ENCODE peak calls at places on chromosomes 4 and X, in ten cellular contexts. One of them, this sample, is unnamed.

GRCh38 chrX:2502668-2503519 is 2.1 kb upstream of the DHRSX start:
- DNase-seq in endodermal cell: no peak
- DNase-seq in kidney: no peak
- DNase-seq in PC-9: peak; percentile 78
- DNase-seq in CD8-positive, alpha-beta memory T cell: no peak
- DNase-seq in adipocyte: peak; percentile 47
- DNase-seq in tibial nerve: no peak
- DNase-seq in aorta: no peak
- DNase-seq in colonic mucosa: peak; percentile 34
- DNase-seq in cardiac muscle cell: peak; percentile 44
- DNase-seq in this sample: no peak

GRCh38 chr4:148514581-148514980 is 72.4 kb upstream of the NR3C2 start:
- DNase-seq in endodermal cell: no peak
- DNase-seq in kidney: no peak
- DNase-seq in PC-9: no peak
- DNase-seq in CD8-positive, alpha-beta memory T cell: no peak
- DNase-seq in adipocyte: no peak
- DNase-seq in tibial nerve: no peak
- DNase-seq in aorta: no peak
- DNase-seq in colonic mucosa: no peak
- DNase-seq in cardiac muscle cell: no peak
- DNase-seq in this sample: no peak

GRCh38 chr4:153222790-153223417 is 18.7 kb downstream of the TRIM2 start:
- DNase-seq in endodermal cell: peak; percentile 84
- DNase-seq in kidney: peak; percentile 85
- DNase-seq in PC-9: no peak
- DNase-seq in CD8-positive, alpha-beta memory T cell: peak; percentile 28
- DNase-seq in adipocyte: peak; percentile 83
- DNase-seq in tibial nerve: peak; percentile 21
- DNase-seq in aorta: peak; percentile 73
- DNase-seq in colonic mucosa: peak; percentile 46
- DNase-seq in cardiac muscle cell: peak; percentile 53
- DNase-seq in this sample: peak; percentile 76

GRCh38 chr4:152118108-152118507 is 357.3 kb upstream of the GATB start:
- DNase-seq in endodermal cell: no peak
- DNase-seq in kidney: no peak
- DNase-seq in PC-9: no peak
- DNase-seq in CD8-positive, alpha-beta memory T cell: no peak
- DNase-seq in adipocyte: no peak
- DNase-seq in tibial nerve: no peak
- DNase-seq in aorta: no peak
- DNase-seq in colonic mucosa: no peak
- DNase-seq in cardiac muscle cell: no peak
- DNase-seq in this sample: no peak

GRCh38 chr4:95732061-95732460 is 107.8 kb upstream of the PDHA2 start:
- DNase-seq in endodermal cell: no peak
- DNase-seq in kidney: no peak
- DNase-seq in PC-9: no peak
- DNase-seq in CD8-positive, alpha-beta memory T cell: no peak
- DNase-seq in adipocyte: peak; percentile 24
- DNase-seq in tibial nerve: no peak
- DNase-seq in aorta: no peak
- DNase-seq in colonic mucosa: no peak
- DNase-seq in cardiac muscle cell: peak; percentile 33
- DNase-seq in this sample: no peak

GRCh38 chrX:20547649-20548051 is 280.9 kb upstream of the RPS6KA3 start:
- DNase-seq in endodermal cell: no peak
- DNase-seq in kidney: peak; percentile 75
- DNase-seq in PC-9: no peak
- DNase-seq in CD8-positive, alpha-beta memory T cell: no peak
- DNase-seq in adipocyte: peak; percentile 64
- DNase-seq in tibial nerve: no peak
- DNase-seq in aorta: peak; percentile 73
- DNase-seq in colonic mucosa: peak; percentile 64
- DNase-seq in cardiac muscle cell: peak; percentile 58
- DNase-seq in this sample: peak; percentile 1

GRCh38 chrX:15564981-15565579 is 35.7 kb downstream of the ACE2 start:
- DNase-seq in endodermal cell: peak; percentile 86
- DNase-seq in kidney: peak; percentile 57
- DNase-seq in PC-9: peak; percentile 80
- DNase-seq in CD8-positive, alpha-beta memory T cell: no peak
- DNase-seq in adipocyte: peak; percentile 71
- DNase-seq in tibial nerve: peak; percentile 18
- DNase-seq in aorta: peak; percentile 57
- DNase-seq in colonic mucosa: peak; percentile 70
- DNase-seq in cardiac muscle cell: peak; percentile 81
- DNase-seq in this sample: no peak

GRCh38 chr4:139229534-139230039 is 50.4 kb downstream of the MGARP start:
- DNase-seq in endodermal cell: no peak
- DNase-seq in kidney: no peak
- DNase-seq in PC-9: no peak
- DNase-seq in CD8-positive, alpha-beta memory T cell: peak; percentile 45
- DNase-seq in adipocyte: peak; percentile 89
- DNase-seq in tibial nerve: no peak
- DNase-seq in aorta: no peak
- DNase-seq in colonic mucosa: peak; percentile 29
- DNase-seq in cardiac muscle cell: peak; percentile 72
- DNase-seq in this sample: no peak

GRCh38 chr4:163540448-163540847 is 46.0 kb downstream of the TMA16 start:
- DNase-seq in endodermal cell: no peak
- DNase-seq in kidney: no peak
- DNase-seq in PC-9: no peak
- DNase-seq in CD8-positive, alpha-beta memory T cell: no peak
- DNase-seq in adipocyte: no peak
- DNase-seq in tibial nerve: no peak
- DNase-seq in aorta: no peak
- DNase-seq in colonic mucosa: no peak
- DNase-seq in cardiac muscle cell: no peak
- DNase-seq in this sample: no peak

GRCh38 chr4:83118869-83119268 is 4.3 kb upstream of the PLAC8 start:
- DNase-seq in endodermal cell: no peak
- DNase-seq in kidney: no peak
- DNase-seq in PC-9: no peak
- DNase-seq in CD8-positive, alpha-beta memory T cell: no peak
- DNase-seq in adipocyte: peak; percentile 46
- DNase-seq in tibial nerve: no peak
- DNase-seq in aorta: no peak
- DNase-seq in colonic mucosa: no peak
- DNase-seq in cardiac muscle cell: no peak
- DNase-seq in this sample: no peak

GRCh38 chrX:87299563-87300160 is 217.9 kb upstream of the KLHL4 start:
- DNase-seq in endodermal cell: no peak
- DNase-seq in kidney: no peak
- DNase-seq in PC-9: no peak
- DNase-seq in CD8-positive, alpha-beta memory T cell: no peak
- DNase-seq in adipocyte: peak; percentile 58
- DNase-seq in tibial nerve: no peak
- DNase-seq in aorta: no peak
- DNase-seq in colonic mucosa: no peak
- DNase-seq in cardiac muscle cell: peak; percentile 27
- DNase-seq in this sample: no peak

GRCh38 chr4:57504139-57504538 is 394.0 kb upstream of the IGFBP7 start:
- DNase-seq in endodermal cell: no peak
- DNase-seq in kidney: no peak
- DNase-seq in PC-9: no peak
- DNase-seq in CD8-positive, alpha-beta memory T cell: no peak
- DNase-seq in adipocyte: no peak
- DNase-seq in tibial nerve: no peak
- DNase-seq in aorta: no peak
- DNase-seq in colonic mucosa: no peak
- DNase-seq in cardiac muscle cell: no peak
- DNase-seq in this sample: no peak

GRCh38 chr4:78056265-78057129 is 626 bp upstream of the FRAS1 start:
- DNase-seq in endodermal cell: peak; percentile 94
- DNase-seq in kidney: peak; percentile 81
- DNase-seq in PC-9: peak; percentile 64
- DNase-seq in CD8-positive, alpha-beta memory T cell: peak; percentile 22
- DNase-seq in adipocyte: peak; percentile 92
- DNase-seq in tibial nerve: peak; percentile 57
- DNase-seq in aorta: peak; percentile 51
- DNase-seq in colonic mucosa: peak; percentile 91
- DNase-seq in cardiac muscle cell: peak; percentile 90
- DNase-seq in this sample: peak; percentile 83

GRCh38 chrX:74234829-74235228 is 69.2 kb upstream of the ZCCHC13 start:
- DNase-seq in endodermal cell: no peak
- DNase-seq in kidney: no peak
- DNase-seq in PC-9: no peak
- DNase-seq in CD8-positive, alpha-beta memory T cell: no peak
- DNase-seq in adipocyte: no peak
- DNase-seq in tibial nerve: no peak
- DNase-seq in aorta: no peak
- DNase-seq in colonic mucosa: no peak
- DNase-seq in cardiac muscle cell: no peak
- DNase-seq in this sample: no peak

DNA sequence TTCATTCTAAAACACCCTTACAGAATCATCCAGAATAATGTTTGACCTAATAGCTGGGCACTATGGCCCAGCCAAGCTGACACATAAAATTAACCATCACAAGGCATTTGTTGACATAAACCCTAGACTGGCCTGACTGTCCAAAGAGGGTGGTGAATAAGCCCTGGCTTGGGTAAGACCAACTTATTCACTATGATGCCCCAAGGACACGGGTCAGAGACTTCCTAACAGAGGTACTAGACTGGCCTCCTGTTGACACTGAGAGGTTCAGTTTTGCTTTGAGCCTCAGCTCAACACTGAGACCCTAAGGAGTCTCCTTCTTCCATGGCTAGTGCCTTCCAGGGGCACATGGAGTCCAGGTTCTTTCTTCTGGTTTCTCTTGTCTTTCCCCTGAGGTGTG is 21.3 kb downstream of the FGF2 start:
- DNase-seq in endodermal cell: no peak
- DNase-seq in kidney: no peak
- DNase-seq in PC-9: no peak
- DNase-seq in CD8-positive, alpha-beta memory T cell: no peak
- DNase-seq in adipocyte: no peak
- DNase-seq in tibial nerve: no peak
- DNase-seq in aorta: no peak
- DNase-seq in colonic mucosa: no peak
- DNase-seq in cardiac muscle cell: no peak
- DNase-seq in this sample: no peak
- H3K36me3 ChIP-seq in endodermal cell: no peaks in the 10 kb centered on the region
- H3K36me3 ChIP-seq in kidney: no peaks in the 10 kb centered on the region
- H3K36me3 ChIP-seq in PC-9: no peaks in the 10 kb centered on the region
- H3K36me3 ChIP-seq in CD8-positive, alpha-beta memory T cell: no peaks in the 10 kb centered on the region
- H3K36me3 ChIP-seq in adipocyte: no peaks in the 10 kb centered on the region
- H3K36me3 ChIP-seq in tibial nerve: no peaks in the 10 kb centered on the region
- H3K36me3 ChIP-seq in aorta: no peaks in the 10 kb centered on the region
- H3K36me3 ChIP-seq in colonic mucosa: no peaks in the 10 kb centered on the region
- H3K36me3 ChIP-seq in cardiac muscle cell: no peaks in the 10 kb centered on the region
- H3K36me3 ChIP-seq in this sample: peaks cover 57% of the 10 kb centered on the region

DNA sequence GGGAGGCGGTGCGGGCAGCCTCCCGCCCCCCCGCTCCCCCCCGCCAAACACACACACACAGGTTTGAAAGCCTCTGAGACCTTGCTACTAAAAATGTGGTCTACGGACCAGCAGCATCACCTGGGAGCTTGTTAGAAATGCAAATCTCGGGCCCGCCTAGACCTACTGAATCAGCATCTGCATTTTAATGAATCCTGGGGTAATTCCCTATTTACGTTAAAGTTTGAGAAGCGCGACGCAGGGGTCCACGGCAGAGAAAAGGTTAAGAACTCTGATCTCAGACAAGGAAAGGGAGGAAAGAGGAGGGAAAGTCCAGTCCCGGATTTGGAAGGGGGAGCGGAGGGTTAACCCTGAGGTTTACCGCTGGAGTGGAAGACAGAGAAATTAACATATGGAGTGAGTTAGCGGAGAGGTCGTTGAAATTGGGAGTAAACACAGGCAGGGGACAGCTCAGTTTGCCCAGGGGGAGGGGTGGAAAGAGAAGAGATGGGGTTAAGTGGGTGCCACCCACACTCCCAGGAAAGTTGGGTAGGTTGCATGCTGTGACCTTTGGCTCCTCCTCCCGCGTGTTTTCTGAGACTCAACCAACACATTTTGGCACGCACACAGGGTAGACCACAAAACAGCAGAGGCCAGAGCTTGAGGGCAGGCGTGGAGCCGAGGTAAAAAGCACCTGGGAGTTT is 483.6 kb downstream of the BCOR start:
- DNase-seq in endodermal cell: peak; percentile 79
- DNase-seq in kidney: no peak
- DNase-seq in PC-9: no peak
- DNase-seq in CD8-positive, alpha-beta memory T cell: no peak
- DNase-seq in adipocyte: no peak
- DNase-seq in tibial nerve: no peak
- DNase-seq in aorta: no peak
- DNase-seq in colonic mucosa: no peak
- DNase-seq in cardiac muscle cell: no peak
- DNase-seq in this sample: no peak
- H3K4me3 ChIP-seq in endodermal cell: peak overlapping the region; percentile 67
- H3K4me3 ChIP-seq in kidney: peak overlapping the region; percentile 35
- H3K4me3 ChIP-seq in PC-9: no peak overlapping the region
- H3K4me3 ChIP-seq in CD8-positive, alpha-beta memory T cell: peak overlapping the region; percentile 39
- H3K4me3 ChIP-seq in adipocyte: no peak overlapping the region
- H3K4me3 ChIP-seq in tibial nerve: peak overlapping the region; percentile 39
- H3K4me3 ChIP-seq in aorta: no peak overlapping the region
- H3K4me3 ChIP-seq in colonic mucosa: peak overlapping the region; percentile 10
- H3K4me3 ChIP-seq in cardiac muscle cell: peak overlapping the region; percentile 35
- H3K4me3 ChIP-seq in this sample: no peak overlapping the region

GRCh38 chr4:87056884-87057283 is 122.1 kb downstream of the AFF1 start:
- DNase-seq in endodermal cell: no peak
- DNase-seq in kidney: no peak
- DNase-seq in PC-9: no peak
- DNase-seq in CD8-positive, alpha-beta memory T cell: no peak
- DNase-seq in adipocyte: no peak
- DNase-seq in tibial nerve: no peak
- DNase-seq in aorta: no peak
- DNase-seq in colonic mucosa: no peak
- DNase-seq in cardiac muscle cell: no peak
- DNase-seq in this sample: no peak
- H3K36me3 ChIP-seq in endodermal cell: peaks cover 51% of the 10 kb centered on the region
- H3K36me3 ChIP-seq in kidney: peaks cover 5% of the 10 kb centered on the region
- H3K36me3 ChIP-seq in PC-9: no peaks in the 10 kb centered on the region
- H3K36me3 ChIP-seq in CD8-positive, alpha-beta memory T cell: no peaks in the 10 kb centered on the region
- H3K36me3 ChIP-seq in adipocyte: peaks cover 4% of the 10 kb centered on the region
- H3K36me3 ChIP-seq in tibial nerve: no peaks in the 10 kb centered on the region
- H3K36me3 ChIP-seq in aorta: no peaks in the 10 kb centered on the region
- H3K36me3 ChIP-seq in colonic mucosa: no peaks in the 10 kb centered on the region
- H3K36me3 ChIP-seq in cardiac muscle cell: no peaks in the 10 kb centered on the region
- H3K36me3 ChIP-seq in this sample: no peaks in the 10 kb centered on the region

GRCh38 chr4:158172558-158173258 is at the start of gene GASK1B:
- DNase-seq in endodermal cell: peak; percentile 70
- DNase-seq in kidney: no peak
- DNase-seq in PC-9: peak; percentile 37
- DNase-seq in CD8-positive, alpha-beta memory T cell: no peak
- DNase-seq in adipocyte: peak; percentile 81
- DNase-seq in tibial nerve: peak; percentile 23
- DNase-seq in aorta: no peak
- DNase-seq in colonic mucosa: peak; percentile 75
- DNase-seq in cardiac muscle cell: peak; percentile 86
- DNase-seq in this sample: no peak
- H3K4me3 ChIP-seq in endodermal cell: no peak within 1 kb of the TSS
- H3K4me3 ChIP-seq in kidney: peak within 1 kb of the TSS; percentile 41
- H3K4me3 ChIP-seq in PC-9: no peak within 1 kb of the TSS
- H3K4me3 ChIP-seq in CD8-positive, alpha-beta memory T cell: no peak within 1 kb of the TSS
- H3K4me3 ChIP-seq in adipocyte: peak within 1 kb of the TSS; percentile 90
- H3K4me3 ChIP-seq in tibial nerve: peak within 1 kb of the TSS; percentile 59
- H3K4me3 ChIP-seq in aorta: peak within 1 kb of the TSS; percentile 97
- H3K4me3 ChIP-seq in colonic mucosa: peak within 1 kb of the TSS; percentile 23
- H3K4me3 ChIP-seq in cardiac muscle cell: peak within 1 kb of the TSS; percentile 25
- H3K4me3 ChIP-seq in this sample: peak within 1 kb of the TSS; percentile 63

This sample was measured in osteoblast.